ENCODE peak calls at places on chromosomes 12 and 14, in seven cellular contexts. J is fibroblast of mammary gland, B is AG10803, A is cardiac muscle cell, X is brain microvascular endothelial cell, I is K562, F is WTC11. P is an unnamed sample.

GRCh38 chr14:92513966-92514843 is 624 bp downstream of the RIN3 start:
- DNase-seq in X (no peak), I (no peak), B (peak), J (peak), A (peak), F (peak), P (peak)

GRCh38 chr12:9090220-9090619 is 25.5 kb downstream of the A2M start:
- DNase-seq in A (no peak), B (no peak), J (no peak), X (no peak), I (no peak), F (no peak), P (no peak)

GRCh38 chr14:106129274-106129673 is 602.9 kb downstream of the TMEM121 start:
- DNase-seq in A (no peak), I (no peak), B (no peak), X (no peak), F (no peak), J (no peak), P (no peak)

GRCh38 chr14:68638817-68639517 is 153.9 kb downstream of the ZFP36L1 start:
- DNase-seq in X (no peak), A (peak), I (no peak), J (no peak), B (no peak), F (no peak), P (peak)

GRCh38 chr12:130947028-130947427 is 6.7 kb upstream of the ADGRD1 start:
- DNase-seq in A (no peak), B (no peak), X (no peak), I (no peak), F (no peak), J (no peak), P (no peak)

GRCh38 chr14:68468437-68469207 is 324.2 kb downstream of the ZFP36L1 start:
- DNase-seq in F (no peak), B (peak), A (peak), X (peak), J (peak), I (no peak), P (no peak)

GRCh38 chr14:75522224-75522764 is at the start of gene BATF:
- DNase-seq in J (no peak), I (no peak), B (no peak), X (no peak), A (no peak), F (no peak), P (no peak)

GRCh38 chr12:124828264-124829007 is 35.2 kb downstream of the SCARB1 start:
- DNase-seq in B (peak), F (no peak), I (no peak), J (no peak), A (peak), X (peak), P (no peak)

GRCh38 chr14:69683971-69684370 is 72.6 kb downstream of the SUSD6 start:
- DNase-seq in F (no peak), I (no peak), B (no peak), X (no peak), A (no peak), J (no peak), P (no peak)

GRCh38 chr12:47651368-47652254 is 54.2 kb downstream of the RPAP3 start:
- DNase-seq in J (peak), I (no peak), B (peak), X (peak), A (peak), F (peak), P (peak)

GRCh38 chr14:64960762-64961276 is 11.3 kb downstream of the RAB15 start:
- DNase-seq in I (peak), B (no peak), F (peak), A (no peak), X (no peak), J (no peak), P (peak)

GRCh38 chr12:101923049-101923718 is 45.8 kb downstream of the DRAM1 start:
- DNase-seq in B (no peak), J (no peak), F (no peak), A (no peak), X (no peak), I (no peak), P (no peak)

GRCh38 chr14:30620178-30620577 is 1.9 kb upstream of the SCFD1 start:
- DNase-seq in I (no peak), J (peak), B (peak), A (peak), X (peak), F (no peak), P (no peak)

GRCh38 chr12:28378749-28379148 is 188.5 kb downstream of the CCDC91 start:
- DNase-seq in B (peak), J (peak), A (peak), I (no peak), F (no peak), X (peak), P (no peak)

GRCh38 chr14:68905107-68905895 is 73.8 kb downstream of the ACTN1 start:
- DNase-seq in X (no peak), J (no peak), I (no peak), B (no peak), F (no peak), A (no peak), P (no peak)

GRCh38 chr12:69254046-69254445 is 14.7 kb downstream of the CPSF6 start:
- DNase-seq in B (peak), A (peak), F (no peak), I (peak), X (no peak), J (peak), P (no peak)

DNA sequence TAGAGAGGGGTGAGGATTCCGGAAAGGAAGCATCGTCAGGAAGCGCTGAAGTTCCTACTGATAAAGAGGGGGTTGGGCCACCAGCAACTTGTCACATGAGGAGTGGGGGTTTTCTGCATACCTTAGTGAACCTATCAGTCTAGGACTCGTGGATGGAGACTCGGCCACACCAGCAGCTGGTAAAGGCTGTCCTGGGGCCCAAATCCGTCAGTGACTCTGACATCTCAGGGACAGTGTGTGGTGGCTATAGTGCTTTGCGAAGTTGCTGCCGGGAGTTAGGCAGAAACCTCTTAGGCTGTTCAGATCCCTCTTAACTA is 16.4 kb downstream of the RNASE2 start:
- DNase-seq in A (no peak), I (no peak), X (no peak), J (no peak), F (no peak), B (no peak), P (no peak)
- TF ChIP-seq CTCF in A (no peak), I (no peak), X (no peak), J (no peak), F (no peak), B (no peak), P (no peak)

DNA sequence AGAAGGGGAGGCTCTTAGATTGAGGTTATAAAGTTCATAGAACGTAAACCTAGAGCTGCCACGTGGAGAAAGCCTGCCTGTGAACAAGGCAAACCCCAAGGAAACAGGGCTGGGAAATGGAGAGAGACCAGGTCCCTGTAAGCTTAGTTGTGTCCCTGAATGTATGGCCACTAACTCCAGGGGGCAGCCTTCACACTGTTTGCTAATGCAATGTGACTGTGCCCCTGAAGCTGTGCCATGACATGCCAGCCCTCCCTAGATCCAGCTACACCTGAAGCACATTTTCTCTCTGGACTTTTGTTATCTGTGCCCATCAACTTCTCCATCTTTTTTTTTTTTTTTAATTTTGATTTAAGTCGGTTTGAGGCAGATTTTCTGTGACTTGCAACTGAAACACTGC is 60.6 kb upstream of the TMCC3 start:
- DNase-seq in I (no peak), A (peak), B (peak), F (peak), X (no peak), J (peak), P (peak)
- TF ChIP-seq CTCF in I (peak), A (peak), B (peak), F (no peak), X (peak), J (peak), P (peak)

GRCh38 chr14:104731249-104731924 is 7.4 kb downstream of the ADSS1 start:
- DNase-seq in J (no peak), X (no peak), F (peak), I (peak), B (no peak), A (no peak), P (peak)
- TF ChIP-seq CTCF in J (peak), X (peak), F (peak), I (peak), B (peak), A (peak), P (peak)

DNA sequence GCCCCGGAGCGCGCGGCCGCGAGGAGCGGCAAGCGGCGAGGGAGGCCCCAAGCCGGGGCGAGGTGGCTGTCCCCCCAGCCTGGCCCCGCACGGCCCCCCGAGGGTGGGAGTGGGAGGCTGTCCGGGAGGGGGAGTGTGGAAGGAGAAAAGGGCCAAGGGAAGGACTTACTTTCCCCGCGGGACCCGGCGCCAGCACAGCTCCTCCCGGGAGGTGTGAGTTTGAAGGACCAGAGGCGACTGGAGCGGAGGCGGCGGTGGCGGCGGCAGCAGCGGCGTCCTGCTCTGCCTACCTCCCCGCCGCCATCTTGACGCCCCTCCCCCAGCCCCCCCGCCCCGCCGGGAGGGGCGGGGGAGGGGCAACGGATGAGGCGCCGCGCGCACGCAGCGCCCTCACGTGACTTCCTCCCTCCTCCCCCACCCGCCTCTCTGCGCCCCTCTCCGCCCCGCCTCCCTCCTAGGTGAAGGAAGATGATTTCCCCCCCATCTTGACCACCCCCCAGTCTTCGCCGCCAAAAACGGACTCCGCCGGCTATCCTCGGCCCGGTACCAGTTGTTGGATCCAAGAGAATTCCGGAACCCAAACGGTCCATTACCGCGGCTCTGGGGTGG is at the start of gene SBNO1:
- DNase-seq in B (peak), I (peak), X (peak), F (peak), A (peak), J (peak), P (peak)
- TF ChIP-seq CTCF in B (no peak), I (no peak), X (no peak), F (no peak), A (no peak), J (no peak), P (no peak)

GRCh38 chr14:49961270-49962222 is 68.7 kb downstream of the ARF6 start:
- DNase-seq in I (no peak), X (no peak), F (no peak), B (no peak), J (no peak), A (no peak), P (no peak)

GRCh38 chr14:49959822-49960408 is 67.0 kb downstream of the ARF6 start:
- DNase-seq in F (no peak), B (no peak), X (no peak), A (no peak), J (no peak), I (no peak), P (no peak)

GRCh38 chr14:49960453-49960852 is 67.6 kb downstream of the ARF6 start:
- DNase-seq in I (no peak), B (no peak), A (no peak), J (no peak), F (no peak), X (no peak), P (no peak)

GRCh38 chr14:49966304-49966809 is 73.5 kb downstream of the ARF6 start:
- DNase-seq in X (no peak), B (peak), J (no peak), I (no peak), F (no peak), A (peak), P (no peak)

DNA sequence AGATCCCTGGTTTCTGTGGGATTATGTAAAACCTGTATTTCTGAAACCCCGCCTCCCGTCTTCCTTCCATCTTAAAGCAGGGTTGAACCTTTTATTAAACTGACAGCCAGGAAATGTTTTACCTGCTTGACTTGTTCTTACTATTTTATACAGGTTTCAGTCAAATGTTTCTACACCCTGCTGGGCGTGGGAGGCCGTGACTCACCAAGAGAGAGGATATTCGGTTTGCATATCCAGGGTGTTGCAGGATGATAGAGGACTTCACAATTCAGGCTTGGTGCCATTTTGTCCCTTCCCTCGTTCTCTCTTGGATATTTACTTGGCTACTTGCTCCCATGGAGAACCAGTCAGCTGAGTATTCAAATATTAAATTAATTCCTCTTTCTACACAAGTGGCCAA is 69.7 kb downstream of the ARF6 start:
- DNase-seq in F (no peak), B (no peak), A (no peak), I (peak), X (no peak), J (peak), P (no peak)
- TF ChIP-seq CTCF in F (no peak), B (no peak), A (no peak), I (no peak), X (no peak), J (no peak), P (no peak)

DNA sequence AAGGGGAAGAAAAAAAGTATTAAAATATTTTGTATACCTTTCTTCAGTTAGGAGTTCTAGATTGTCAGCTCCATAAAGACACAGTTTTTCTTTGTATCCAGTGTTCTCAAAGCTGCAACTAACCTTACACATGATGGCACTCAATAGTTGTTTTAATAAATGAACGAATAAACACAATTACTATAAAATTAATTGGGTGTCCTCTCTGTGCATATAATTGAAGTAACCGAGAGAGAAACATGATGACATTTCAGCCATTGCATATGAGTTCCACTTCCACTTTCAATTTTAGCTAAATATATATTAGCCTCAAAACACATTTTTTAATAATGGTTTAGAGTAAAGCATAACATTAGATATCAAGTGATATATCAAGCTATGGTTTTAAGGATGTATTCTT is 671.2 kb downstream of the LRFN5 start:
- DNase-seq in I (no peak), X (no peak), J (no peak), B (no peak), F (no peak), A (no peak), P (no peak)
- TF ChIP-seq CTCF in I (no peak), X (no peak), J (no peak), B (no peak), F (no peak), A (no peak), P (no peak)

GRCh38 chr12:22800332-22800731 is 175.4 kb downstream of the ETNK1 start:
- DNase-seq in F (no peak), B (no peak), A (no peak), X (no peak), J (no peak), I (no peak), P (no peak)
- TF ChIP-seq CTCF in F (no peak), B (no peak), A (no peak), X (no peak), J (no peak), I (no peak), P (no peak)

DNA sequence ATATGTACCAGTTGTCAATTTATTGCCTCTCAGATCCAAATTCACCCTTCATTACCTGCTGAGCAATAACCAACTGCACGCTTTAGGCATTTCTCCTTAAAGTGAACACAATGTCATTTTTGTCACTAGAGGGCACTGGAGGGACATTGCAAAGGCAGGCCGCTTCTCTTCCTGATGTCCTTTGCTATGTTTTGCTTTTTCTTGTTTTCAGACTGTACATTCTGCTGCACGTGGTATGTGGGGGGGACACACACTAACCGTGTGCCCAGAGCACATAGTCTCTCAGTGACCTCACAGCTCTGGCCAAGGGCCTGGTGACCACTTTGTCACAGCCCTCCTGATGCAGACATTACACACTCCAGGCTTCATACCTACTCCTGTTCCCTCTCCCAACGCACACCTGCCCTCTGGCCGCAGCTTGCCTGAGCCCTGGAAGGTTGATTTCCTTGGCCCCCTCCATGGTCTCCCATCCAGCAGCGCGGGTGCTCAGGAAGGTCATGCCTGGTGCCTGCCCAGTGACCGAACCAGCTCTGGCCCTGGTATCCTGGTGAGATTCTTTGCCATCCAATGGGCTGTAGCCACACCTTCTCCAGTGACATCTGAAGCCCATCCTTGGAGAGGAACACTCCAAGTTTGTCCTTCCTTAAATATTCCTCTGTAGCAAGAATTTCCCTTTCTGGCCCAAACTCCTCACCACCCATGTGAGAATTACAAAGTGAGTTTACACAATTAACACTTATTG is 39.9 kb downstream of the MYO1H start:
- DNase-seq in F (peak), J (peak), A (peak), B (peak), X (no peak), I (peak), P (peak)
- TF ChIP-seq CTCF in F (peak), J (peak), A (peak), B (peak), X (peak), I (peak), P (peak)

GRCh38 chr12:120798696-120799095 is 73.1 kb downstream of the ACADS start:
- DNase-seq in J (no peak), B (no peak), I (no peak), A (no peak), X (no peak), F (no peak), P (no peak)
- TF ChIP-seq CTCF in J (no peak), B (no peak), I (no peak), A (no peak), X (no peak), F (no peak), P (no peak)